ENCODE peak calls at places on chromosomes 5 and 9, in seven cellular contexts. T is HepG2, K is HCT116, W is H1, D is GM12878, M is SK-N-SH, Y is K562. N is an unnamed sample.

GRCh38 chr9:131667576-131667975 is 72.3 kb downstream of the RAPGEF1 start:
- DNase-seq in D (no peak), M (no peak), T (no peak), Y (no peak), W (no peak), K (no peak), N (no peak)

GRCh38 chr5:134813827-134814226 is 31.9 kb upstream of the C5orf24 start:
- DNase-seq in Y (no peak), K (no peak), T (no peak), W (no peak), M (no peak), D (no peak), N (no peak)

GRCh38 chr5:90871356-90871755 is 312.8 kb downstream of the ADGRV1 start:
- DNase-seq in W (no peak), Y (no peak), K (no peak), M (no peak), D (no peak), T (no peak), N (no peak)

GRCh38 chr5:9239626-9240025 is 306.2 kb downstream of the SEMA5A start:
- DNase-seq in Y (no peak), T (no peak), K (no peak), D (no peak), M (no peak), W (no peak), N (no peak)

GRCh38 chr9:16828335-16829281 is 41.9 kb downstream of the BNC2 start:
- DNase-seq in W (no peak), K (no peak), D (no peak), M (peak; percentile 78), T (no peak), Y (no peak), N (peak; percentile 37)

GRCh38 chr5:149486726-149487635 is 64.3 kb downstream of the CSNK1A1 start:
- DNase-seq in Y (no peak), M (no peak), W (no peak), D (no peak), K (no peak), T (peak; percentile 61), N (peak; percentile 56)

GRCh38 chr9:133058051-133058450 is 3.7 kb upstream of the CEL start:
- DNase-seq in T (no peak), W (no peak), M (no peak), Y (no peak), K (no peak), D (no peak), N (no peak)

GRCh38 chr9:85723220-85723619 is 18.5 kb downstream of the AGTPBP1 start:
- DNase-seq in D (no peak), K (no peak), W (peak; percentile 83), Y (no peak), T (peak; percentile 90), M (no peak), N (no peak)

GRCh38 chr9:98708933-98709911 is at the start of gene GABBR2:
- DNase-seq in T (no peak), K (no peak), W (no peak), Y (peak; percentile 62), D (no peak), M (peak; percentile 62), N (no peak)

GRCh38 chr5:68455216-68455615 is 239.7 kb downstream of the PIK3R1 start:
- DNase-seq in T (no peak), M (no peak), Y (no peak), D (no peak), W (no peak), K (no peak), N (no peak)

GRCh38 chr5:68454766-68455165 is 239.2 kb downstream of the PIK3R1 start:
- DNase-seq in Y (no peak), M (no peak), D (no peak), W (no peak), T (no peak), K (no peak), N (no peak)

GRCh38 chr5:68457298-68457697 is 241.7 kb downstream of the PIK3R1 start:
- DNase-seq in M (no peak), Y (no peak), D (no peak), T (no peak), W (no peak), K (no peak), N (no peak)

GRCh38 chr5:68458416-68458815 is 242.9 kb downstream of the PIK3R1 start:
- DNase-seq in T (no peak), M (no peak), D (no peak), Y (no peak), W (no peak), K (no peak), N (no peak)

GRCh38 chr5:68456756-68457217 is 241.2 kb downstream of the PIK3R1 start:
- DNase-seq in Y (peak; percentile 62), T (peak; percentile 20), M (no peak), K (no peak), D (no peak), W (no peak), N (no peak)
- TF ChIP-seq JUND in Y (peak; percentile 99), T (no peak), M (no peak), K (peak; percentile 37), D (no peak), W (no peak), N (peak; percentile 75)

DNA sequence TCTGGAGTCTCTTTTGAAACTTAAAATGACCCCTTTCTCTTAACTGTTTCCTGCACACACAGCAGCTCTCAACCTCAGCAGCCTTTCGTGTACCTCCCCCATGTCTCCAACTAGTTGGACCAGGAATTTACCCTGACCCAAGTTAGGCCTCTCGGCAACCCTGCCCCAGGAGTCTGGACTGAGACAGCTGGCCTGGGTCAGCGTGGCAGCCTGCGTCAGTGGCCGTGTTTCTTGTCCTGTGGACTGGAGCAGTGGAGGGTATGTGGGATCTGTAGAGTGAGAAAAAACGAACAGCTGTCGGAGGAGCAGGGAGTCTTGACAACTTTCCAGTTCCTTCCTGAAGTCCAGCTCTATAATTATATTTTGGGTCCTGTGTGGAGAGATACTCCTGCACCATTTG is 72.7 kb downstream of the ACER2 start:
- DNase-seq in M (no peak), K (no peak), Y (no peak), D (no peak), T (no peak), W (no peak), N (no peak)
- TF ChIP-seq JUND in M (no peak), K (no peak), Y (no peak), D (no peak), T (no peak), W (no peak), N (no peak)

DNA sequence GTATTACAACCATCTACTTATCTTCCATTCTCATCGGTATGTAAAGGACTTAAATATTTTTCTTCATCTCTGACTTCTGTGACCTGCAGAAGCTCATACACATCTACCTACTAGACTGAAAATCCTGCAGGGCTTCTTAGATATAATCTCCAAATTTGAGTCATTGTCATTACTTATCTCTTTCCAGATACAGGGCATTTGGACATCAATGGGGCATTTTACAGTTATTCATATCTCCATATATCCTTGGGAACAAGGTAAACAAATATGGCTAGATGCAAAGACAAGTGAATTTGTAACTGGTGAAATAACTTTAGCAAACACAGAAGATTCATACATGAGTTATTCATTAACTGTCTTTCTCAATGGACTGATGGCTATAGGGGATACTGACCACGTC is 37.7 kb upstream of the IL7R start:
- DNase-seq in W (no peak), K (no peak), Y (no peak), M (no peak), T (peak; percentile 12), D (no peak), N (no peak)
- TF ChIP-seq JUND in W (no peak), K (no peak), Y (no peak), M (no peak), T (no peak), D (no peak), N (no peak)

GRCh38 chr5:112697301-112697700 is 40.4 kb upstream of the APC start:
- DNase-seq in D (no peak), T (no peak), M (no peak), Y (no peak), K (no peak), W (no peak), N (no peak)
- TF ChIP-seq JUND in D (no peak), T (no peak), M (no peak), Y (no peak), K (no peak), W (no peak), N (no peak)

GRCh38 chr5:29079771-29080170 is 2041.4 kb upstream of the CDH9 start:
- DNase-seq in D (no peak), K (no peak), M (peak; percentile 5), Y (no peak), W (peak; percentile 39), T (no peak), N (no peak)
- TF ChIP-seq JUND in D (no peak), K (no peak), M (no peak), Y (no peak), W (no peak), T (no peak), N (no peak)

GRCh38 chr5:159912033-159912800 is 4.1 kb upstream of the ADRA1B start:
- DNase-seq in K (no peak), Y (no peak), W (no peak), T (no peak), M (no peak), D (no peak), N (no peak)

GRCh38 chr5:159909126-159909525 is 7.2 kb upstream of the ADRA1B start:
- DNase-seq in Y (no peak), K (no peak), M (no peak), T (no peak), W (no peak), D (no peak), N (no peak)

GRCh38 chr5:159911349-159911748 is 4.9 kb upstream of the ADRA1B start:
- DNase-seq in K (no peak), M (no peak), T (no peak), D (no peak), Y (no peak), W (no peak), N (no peak)

GRCh38 chr5:159910843-159911229 is 5.4 kb upstream of the ADRA1B start:
- DNase-seq in W (no peak), K (no peak), Y (no peak), T (no peak), D (no peak), M (no peak), N (no peak)

GRCh38 chr5:159910207-159910842 is 6.0 kb upstream of the ADRA1B start:
- DNase-seq in K (no peak), M (no peak), T (no peak), D (no peak), W (no peak), Y (no peak), N (no peak)
- TF ChIP-seq JUND in K (no peak), M (no peak), T (no peak), D (no peak), W (no peak), Y (no peak), N (no peak)

GRCh38 chr9:87868175-87868574 is 14.5 kb upstream of the SPATA31E1 start:
- DNase-seq in K (no peak), W (no peak), Y (no peak), T (no peak), M (no peak), D (no peak), N (no peak)

GRCh38 chr9:87868635-87869034 is 14.0 kb upstream of the SPATA31E1 start:
- DNase-seq in K (no peak), Y (no peak), D (no peak), T (no peak), M (no peak), W (no peak), N (no peak)

GRCh38 chr9:87869082-87869481 is 13.6 kb upstream of the SPATA31E1 start:
- DNase-seq in Y (no peak), K (no peak), W (no peak), D (no peak), T (no peak), M (no peak), N (no peak)

GRCh38 chr9:87865626-87866025 is 17.1 kb upstream of the SPATA31E1 start:
- DNase-seq in K (no peak), M (no peak), W (no peak), D (no peak), Y (no peak), T (no peak), N (no peak)

GRCh38 chr9:87867391-87867790 is 15.3 kb upstream of the SPATA31E1 start:
- DNase-seq in W (no peak), K (no peak), Y (no peak), T (no peak), D (no peak), M (no peak), N (no peak)
- TF ChIP-seq JUND in W (no peak), K (no peak), Y (no peak), T (no peak), D (no peak), M (no peak), N (no peak)